ENCODE peak calls at places on chromosomes 3 and 15, in ten cellular contexts. One of them, this sample, is unnamed.

GRCh38 chr3:179268400-179269051 is 17.6 kb upstream of the KCNMB3 start:
- DNase-seq in NCI-H82: no peak
- DNase-seq in activated CD8-positive, alpha-beta memory T cell treated with anti-CD3 and anti-CD28 coated beads, Interleukin-2, amount 50 U/mL, for 48 hours: no peak
- DNase-seq in stimulated activated CD8-positive, alpha-beta memory T cell treated with anti-CD3 and anti-CD28 coated beads, Interleukin-4, amount 100 ng/mL, for 48 hours: no peak
- DNase-seq in activated CD4-positive, alpha-beta T cell treated with anti-CD3 and anti-CD28 coated beads, Interleukin-2, amount 50 U/mL, for 48 hours: no peak
- DNase-seq in CD8-positive, alpha-beta T cell: no peak
- DNase-seq in AG08395: no peak
- DNase-seq in substantia nigra: no peak
- DNase-seq in heart right ventricle: no peak
- DNase-seq in dermis blood vessel endothelial cell: peak; percentile 37
- DNase-seq in this sample: no peak

GRCh38 chr3:38131621-38132369 is 5.1 kb downstream of the ACAA1 start:
- DNase-seq in stimulated activated CD8-positive, alpha-beta memory T cell treated with anti-CD3 and anti-CD28 coated beads, Interleukin-4, amount 100 ng/mL, for 48 hours: peak; percentile 63
- DNase-seq in NCI-H82: peak; percentile 53
- DNase-seq in activated CD4-positive, alpha-beta T cell treated with anti-CD3 and anti-CD28 coated beads, Interleukin-2, amount 50 U/mL, for 48 hours: peak; percentile 40
- DNase-seq in heart right ventricle: no peak
- DNase-seq in substantia nigra: no peak
- DNase-seq in AG08395: no peak
- DNase-seq in dermis blood vessel endothelial cell: peak; percentile 75
- DNase-seq in CD8-positive, alpha-beta T cell: peak; percentile 32
- DNase-seq in activated CD8-positive, alpha-beta memory T cell treated with anti-CD3 and anti-CD28 coated beads, Interleukin-2, amount 50 U/mL, for 48 hours: no peak
- DNase-seq in this sample: no peak

GRCh38 chr15:96421211-96421610 is 90.7 kb downstream of the NR2F2 start:
- DNase-seq in stimulated activated CD8-positive, alpha-beta memory T cell treated with anti-CD3 and anti-CD28 coated beads, Interleukin-4, amount 100 ng/mL, for 48 hours: no peak
- DNase-seq in activated CD4-positive, alpha-beta T cell treated with anti-CD3 and anti-CD28 coated beads, Interleukin-2, amount 50 U/mL, for 48 hours: no peak
- DNase-seq in AG08395: no peak
- DNase-seq in CD8-positive, alpha-beta T cell: no peak
- DNase-seq in NCI-H82: no peak
- DNase-seq in activated CD8-positive, alpha-beta memory T cell treated with anti-CD3 and anti-CD28 coated beads, Interleukin-2, amount 50 U/mL, for 48 hours: no peak
- DNase-seq in heart right ventricle: no peak
- DNase-seq in dermis blood vessel endothelial cell: no peak
- DNase-seq in substantia nigra: no peak
- DNase-seq in this sample: no peak

GRCh38 chr3:146187334-146187950 is 26.5 kb upstream of the PLOD2 start:
- DNase-seq in dermis blood vessel endothelial cell: peak; percentile 64
- DNase-seq in substantia nigra: no peak
- DNase-seq in activated CD8-positive, alpha-beta memory T cell treated with anti-CD3 and anti-CD28 coated beads, Interleukin-2, amount 50 U/mL, for 48 hours: no peak
- DNase-seq in stimulated activated CD8-positive, alpha-beta memory T cell treated with anti-CD3 and anti-CD28 coated beads, Interleukin-4, amount 100 ng/mL, for 48 hours: no peak
- DNase-seq in CD8-positive, alpha-beta T cell: no peak
- DNase-seq in heart right ventricle: no peak
- DNase-seq in NCI-H82: peak; percentile 56
- DNase-seq in activated CD4-positive, alpha-beta T cell treated with anti-CD3 and anti-CD28 coated beads, Interleukin-2, amount 50 U/mL, for 48 hours: no peak
- DNase-seq in AG08395: peak; percentile 30
- DNase-seq in this sample: peak; percentile 30

GRCh38 chr3:189555558-189555881 is 75.7 kb upstream of the TP63 start:
- DNase-seq in substantia nigra: no peak
- DNase-seq in CD8-positive, alpha-beta T cell: no peak
- DNase-seq in activated CD4-positive, alpha-beta T cell treated with anti-CD3 and anti-CD28 coated beads, Interleukin-2, amount 50 U/mL, for 48 hours: no peak
- DNase-seq in heart right ventricle: no peak
- DNase-seq in AG08395: no peak
- DNase-seq in stimulated activated CD8-positive, alpha-beta memory T cell treated with anti-CD3 and anti-CD28 coated beads, Interleukin-4, amount 100 ng/mL, for 48 hours: no peak
- DNase-seq in activated CD8-positive, alpha-beta memory T cell treated with anti-CD3 and anti-CD28 coated beads, Interleukin-2, amount 50 U/mL, for 48 hours: no peak
- DNase-seq in dermis blood vessel endothelial cell: no peak
- DNase-seq in NCI-H82: peak; percentile 7
- DNase-seq in this sample: no peak

GRCh38 chr3:38163117-38163870 is 2.0 kb upstream of the OXSR1 start:
- DNase-seq in CD8-positive, alpha-beta T cell: no peak
- DNase-seq in heart right ventricle: no peak
- DNase-seq in activated CD8-positive, alpha-beta memory T cell treated with anti-CD3 and anti-CD28 coated beads, Interleukin-2, amount 50 U/mL, for 48 hours: no peak
- DNase-seq in activated CD4-positive, alpha-beta T cell treated with anti-CD3 and anti-CD28 coated beads, Interleukin-2, amount 50 U/mL, for 48 hours: no peak
- DNase-seq in stimulated activated CD8-positive, alpha-beta memory T cell treated with anti-CD3 and anti-CD28 coated beads, Interleukin-4, amount 100 ng/mL, for 48 hours: no peak
- DNase-seq in AG08395: no peak
- DNase-seq in dermis blood vessel endothelial cell: peak; percentile 19
- DNase-seq in substantia nigra: no peak
- DNase-seq in NCI-H82: peak; percentile 20
- DNase-seq in this sample: no peak

GRCh38 chr15:44033894-44034293 is 161.2 kb downstream of the FRMD5 start:
- DNase-seq in stimulated activated CD8-positive, alpha-beta memory T cell treated with anti-CD3 and anti-CD28 coated beads, Interleukin-4, amount 100 ng/mL, for 48 hours: no peak
- DNase-seq in dermis blood vessel endothelial cell: peak; percentile 91
- DNase-seq in AG08395: peak; percentile 51
- DNase-seq in NCI-H82: no peak
- DNase-seq in activated CD8-positive, alpha-beta memory T cell treated with anti-CD3 and anti-CD28 coated beads, Interleukin-2, amount 50 U/mL, for 48 hours: no peak
- DNase-seq in heart right ventricle: no peak
- DNase-seq in substantia nigra: peak; percentile 9
- DNase-seq in CD8-positive, alpha-beta T cell: no peak
- DNase-seq in activated CD4-positive, alpha-beta T cell treated with anti-CD3 and anti-CD28 coated beads, Interleukin-2, amount 50 U/mL, for 48 hours: no peak
- DNase-seq in this sample: peak; percentile 22

GRCh38 chr15:76109046-76109445 is 49.3 kb downstream of the TMEM266 start:
- DNase-seq in substantia nigra: no peak
- DNase-seq in heart right ventricle: no peak
- DNase-seq in dermis blood vessel endothelial cell: no peak
- DNase-seq in NCI-H82: no peak
- DNase-seq in AG08395: no peak
- DNase-seq in activated CD4-positive, alpha-beta T cell treated with anti-CD3 and anti-CD28 coated beads, Interleukin-2, amount 50 U/mL, for 48 hours: no peak
- DNase-seq in stimulated activated CD8-positive, alpha-beta memory T cell treated with anti-CD3 and anti-CD28 coated beads, Interleukin-4, amount 100 ng/mL, for 48 hours: no peak
- DNase-seq in activated CD8-positive, alpha-beta memory T cell treated with anti-CD3 and anti-CD28 coated beads, Interleukin-2, amount 50 U/mL, for 48 hours: no peak
- DNase-seq in CD8-positive, alpha-beta T cell: no peak
- DNase-seq in this sample: no peak

GRCh38 chr15:52445954-52446353 is 82.7 kb downstream of the MYO5A start:
- DNase-seq in substantia nigra: no peak
- DNase-seq in activated CD4-positive, alpha-beta T cell treated with anti-CD3 and anti-CD28 coated beads, Interleukin-2, amount 50 U/mL, for 48 hours: no peak
- DNase-seq in activated CD8-positive, alpha-beta memory T cell treated with anti-CD3 and anti-CD28 coated beads, Interleukin-2, amount 50 U/mL, for 48 hours: no peak
- DNase-seq in CD8-positive, alpha-beta T cell: no peak
- DNase-seq in stimulated activated CD8-positive, alpha-beta memory T cell treated with anti-CD3 and anti-CD28 coated beads, Interleukin-4, amount 100 ng/mL, for 48 hours: no peak
- DNase-seq in dermis blood vessel endothelial cell: no peak
- DNase-seq in heart right ventricle: no peak
- DNase-seq in NCI-H82: no peak
- DNase-seq in AG08395: no peak
- DNase-seq in this sample: no peak

GRCh38 chr15:23648920-23649515 is 1.4 kb upstream of the MAGEL2 start:
- DNase-seq in AG08395: peak; percentile 10
- DNase-seq in substantia nigra: peak; percentile 22
- DNase-seq in CD8-positive, alpha-beta T cell: peak; percentile 27
- DNase-seq in stimulated activated CD8-positive, alpha-beta memory T cell treated with anti-CD3 and anti-CD28 coated beads, Interleukin-4, amount 100 ng/mL, for 48 hours: peak; percentile 67
- DNase-seq in activated CD4-positive, alpha-beta T cell treated with anti-CD3 and anti-CD28 coated beads, Interleukin-2, amount 50 U/mL, for 48 hours: peak; percentile 34
- DNase-seq in activated CD8-positive, alpha-beta memory T cell treated with anti-CD3 and anti-CD28 coated beads, Interleukin-2, amount 50 U/mL, for 48 hours: peak; percentile 62
- DNase-seq in NCI-H82: peak; percentile 71
- DNase-seq in dermis blood vessel endothelial cell: peak; percentile 6
- DNase-seq in heart right ventricle: peak; percentile 25
- DNase-seq in this sample: peak; percentile 45

GRCh38 chr15:45306105-45306504 is 54.1 kb downstream of the SLC28A2 start:
- DNase-seq in heart right ventricle: no peak
- DNase-seq in CD8-positive, alpha-beta T cell: no peak
- DNase-seq in dermis blood vessel endothelial cell: no peak
- DNase-seq in substantia nigra: no peak
- DNase-seq in stimulated activated CD8-positive, alpha-beta memory T cell treated with anti-CD3 and anti-CD28 coated beads, Interleukin-4, amount 100 ng/mL, for 48 hours: no peak
- DNase-seq in AG08395: no peak
- DNase-seq in NCI-H82: no peak
- DNase-seq in activated CD4-positive, alpha-beta T cell treated with anti-CD3 and anti-CD28 coated beads, Interleukin-2, amount 50 U/mL, for 48 hours: no peak
- DNase-seq in activated CD8-positive, alpha-beta memory T cell treated with anti-CD3 and anti-CD28 coated beads, Interleukin-2, amount 50 U/mL, for 48 hours: no peak
- DNase-seq in this sample: no peak

GRCh38 chr3:45343947-45344346 is 44.4 kb upstream of the LARS2 start:
- DNase-seq in substantia nigra: no peak
- DNase-seq in stimulated activated CD8-positive, alpha-beta memory T cell treated with anti-CD3 and anti-CD28 coated beads, Interleukin-4, amount 100 ng/mL, for 48 hours: no peak
- DNase-seq in activated CD8-positive, alpha-beta memory T cell treated with anti-CD3 and anti-CD28 coated beads, Interleukin-2, amount 50 U/mL, for 48 hours: no peak
- DNase-seq in CD8-positive, alpha-beta T cell: no peak
- DNase-seq in dermis blood vessel endothelial cell: peak; percentile 7
- DNase-seq in AG08395: no peak
- DNase-seq in activated CD4-positive, alpha-beta T cell treated with anti-CD3 and anti-CD28 coated beads, Interleukin-2, amount 50 U/mL, for 48 hours: no peak
- DNase-seq in NCI-H82: peak; percentile 59
- DNase-seq in heart right ventricle: no peak
- DNase-seq in this sample: no peak

This sample was measured in tibial nerve.